ENCODE peak calls at places on chromosome 21, in seven cellular contexts. D is HCT116, Z is WTC11, V is NB4, S is A549, Y is HepG2, L is K562. E is an unnamed sample.

GRCh38 chr21:41283211-41283818 is 33.3 kb upstream of the FAM3B start:
- DNase-seq in D (peak), Z (peak), V (peak), S (peak), Y (peak), L (peak), E (peak)

GRCh38 chr21:31988492-31989285 is 115.9 kb downstream of the HUNK start:
- DNase-seq in D (no peak), Z (no peak), V (peak), S (no peak), Y (no peak), L (no peak), E (no peak)

GRCh38 chr21:34923626-34924025 is 125.5 kb downstream of the RUNX1 start:
- DNase-seq in D (no peak), Z (no peak), V (no peak), S (no peak), Y (no peak), L (no peak), E (no peak)

GRCh38 chr21:33234618-33235520 is 5.1 kb downstream of the IFNAR2 start:
- DNase-seq in D (no peak), Z (no peak), V (no peak), S (no peak), Y (no peak), L (peak), E (no peak)

GRCh38 chr21:33070921-33071877 is 1.3 kb downstream of the OLIG1 start:
- DNase-seq in D (no peak), Z (peak), V (peak), S (peak), Y (no peak), L (no peak), E (peak)

GRCh38 chr21:42161401-42161956 is 57.5 kb upstream of the ABCG1 start:
- DNase-seq in D (no peak), Z (no peak), V (peak), S (no peak), Y (no peak), L (no peak), E (no peak)

GRCh38 chr21:31142600-31142999 is 104.3 kb upstream of the KRTAP19-8 start:
- DNase-seq in D (no peak), Z (no peak), V (peak), S (no peak), Y (no peak), L (no peak), E (peak)

GRCh38 chr21:24716306-24716918 is 890.9 kb downstream of the MRPL39 start:
- DNase-seq in D (no peak), Z (no peak), V (no peak), S (no peak), Y (no peak), L (no peak), E (no peak)

GRCh38 chr21:16241500-16241963 is 511.8 kb downstream of the USP25 start:
- DNase-seq in D (no peak), Z (peak), V (no peak), S (peak), Y (no peak), L (no peak), E (no peak)

GRCh38 chr21:31293986-31294385 is 50.1 kb downstream of the TIAM1 start:
- DNase-seq in D (peak), Z (no peak), V (no peak), S (peak), Y (no peak), L (no peak), E (no peak)

GRCh38 chr21:34987673-34988072 is 61.4 kb downstream of the RUNX1 start:
- DNase-seq in D (no peak), Z (no peak), V (no peak), S (no peak), Y (no peak), L (no peak), E (no peak)

GRCh38 chr21:42220138-42220701 is 1.3 kb downstream of the ABCG1 start:
- DNase-seq in D (no peak), Z (no peak), V (no peak), S (peak), Y (peak), L (peak), E (peak)

GRCh38 chr21:16037386-16037785 is 307.6 kb downstream of the USP25 start:
- DNase-seq in D (no peak), Z (no peak), V (no peak), S (no peak), Y (no peak), L (no peak), E (no peak)

GRCh38 chr21:42365770-42366169 is 565 bp downstream of the TFF1 start:
- DNase-seq in D (no peak), Z (no peak), V (no peak), S (no peak), Y (no peak), L (no peak), E (no peak)

GRCh38 chr21:22351076-22351475 is 1352.9 kb downstream of the NCAM2 start:
- DNase-seq in D (no peak), Z (no peak), V (no peak), S (no peak), Y (no peak), L (no peak), E (no peak)

DNA sequence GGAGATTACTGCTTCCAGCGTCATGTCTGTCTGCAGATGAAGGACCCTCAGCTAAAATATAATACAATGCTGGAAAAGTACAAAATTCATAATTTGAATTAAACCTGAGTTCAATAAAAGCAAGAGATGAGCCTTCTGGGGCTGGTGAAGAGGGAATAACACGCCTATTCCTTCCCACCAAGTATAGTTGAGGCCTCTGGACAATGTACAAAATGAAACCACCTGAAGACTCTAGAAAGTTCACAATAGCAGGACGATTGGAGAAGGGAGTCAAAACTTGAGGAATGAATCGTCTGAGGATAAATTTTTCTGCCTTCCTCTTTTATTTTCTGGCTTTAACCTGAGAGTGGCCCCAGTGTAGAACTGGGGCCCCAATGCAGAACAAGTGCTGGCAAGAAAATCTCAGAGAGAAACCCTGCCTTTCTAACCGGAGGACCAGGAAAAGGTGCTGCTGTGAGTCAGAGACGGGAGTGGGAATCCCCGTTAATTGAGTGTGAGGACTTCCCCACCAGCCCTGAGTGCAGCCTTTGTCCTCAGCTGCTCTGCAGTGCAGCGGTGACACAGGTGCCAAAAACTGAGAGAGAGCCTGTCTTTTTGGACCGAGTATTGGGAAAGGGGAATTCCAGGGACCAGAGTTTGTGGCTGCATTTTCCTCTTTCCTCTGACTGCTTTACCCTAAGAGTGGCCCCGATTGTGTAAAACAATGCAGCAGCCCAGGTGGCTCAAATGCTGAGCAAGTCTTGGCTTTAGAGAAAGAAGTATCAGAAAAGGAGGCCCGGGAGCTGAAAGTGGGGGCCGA is 264.9 kb downstream of the DYRK1A start:
- DNase-seq in D (no peak), Z (peak), V (no peak), S (peak), Y (no peak), L (no peak), E (no peak)
- TF ChIP-seq MAX in D (no peak), Z (no peak), V (no peak), S (no peak), Y (no peak), L (no peak), E (no peak)

GRCh38 chr21:45482899-45483821 is 59.1 kb downstream of the SLC19A1 start:
- DNase-seq in D (no peak), Z (no peak), V (peak), S (no peak), Y (no peak), L (peak), E (no peak)
- TF ChIP-seq MAX in D (no peak), Z (no peak), V (no peak), S (no peak), Y (no peak), L (no peak), E (no peak)

DNA sequence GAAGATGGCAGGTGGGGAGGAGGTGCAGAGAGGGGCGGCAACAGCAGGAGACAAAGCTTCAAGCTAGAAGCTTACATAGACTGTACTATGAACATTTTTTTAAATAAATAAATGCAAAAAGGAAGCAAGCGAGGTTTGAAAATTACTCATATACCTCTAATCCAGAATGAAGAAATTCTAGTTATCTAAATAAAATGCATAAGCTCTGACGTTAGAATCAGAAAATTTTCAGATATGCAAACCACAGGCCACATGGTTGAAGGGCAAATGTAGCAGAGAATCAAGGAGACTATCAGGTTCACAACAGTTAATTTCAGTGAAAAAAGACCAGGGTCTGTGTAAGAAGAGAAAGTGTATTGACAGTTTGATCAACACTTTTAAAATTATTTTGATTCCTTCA is 54.8 kb downstream of the NRIP1 start:
- DNase-seq in D (no peak), Z (no peak), V (no peak), S (no peak), Y (no peak), L (no peak), E (no peak)
- TF ChIP-seq MAX in D (no peak), Z (no peak), V (no peak), S (no peak), Y (no peak), L (no peak), E (no peak)

DNA sequence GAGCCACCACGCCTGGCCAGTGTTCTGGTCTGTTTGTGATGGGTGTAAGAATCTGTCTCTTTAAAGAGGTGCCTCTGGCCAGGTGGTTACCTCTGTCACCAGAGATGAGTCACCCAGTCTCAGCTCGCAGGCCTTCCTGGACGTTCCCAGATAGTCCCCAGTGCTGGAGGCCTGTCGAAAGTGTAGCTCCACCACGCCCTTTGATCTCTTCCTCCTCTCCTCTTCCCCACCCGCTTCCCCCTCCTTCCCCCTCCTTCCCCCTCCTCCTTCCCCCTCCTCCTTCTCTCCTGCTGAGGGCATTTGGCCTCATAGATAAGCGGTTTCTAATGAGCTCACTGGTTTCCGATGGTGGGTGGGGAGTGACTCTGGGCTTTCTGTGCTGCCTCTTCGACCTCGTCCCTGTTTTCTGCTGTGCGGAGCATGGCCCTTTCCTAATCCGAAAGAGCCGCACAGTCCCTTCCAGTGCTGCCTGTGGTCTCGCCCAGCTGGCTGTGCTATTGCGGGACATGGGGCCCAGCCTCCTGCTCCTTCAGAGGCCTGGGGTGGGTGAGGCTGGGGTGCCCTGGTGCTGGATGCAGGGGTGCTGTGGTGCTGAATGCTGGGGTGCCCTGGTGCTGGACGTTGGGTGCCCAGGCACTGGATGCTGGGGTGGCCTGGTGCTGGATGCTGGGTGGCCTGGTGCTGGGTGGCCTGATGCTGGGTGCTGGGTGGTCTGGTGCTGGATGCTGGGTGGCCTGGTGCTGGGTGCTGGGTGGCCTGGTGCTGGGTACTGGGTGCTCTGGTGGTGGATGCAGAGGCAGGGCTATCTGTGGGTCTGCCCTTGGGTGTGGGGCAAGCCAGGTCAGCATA is 19.2 kb downstream of the AGPAT3 start:
- DNase-seq in D (peak), Z (no peak), V (peak), S (peak), Y (peak), L (peak), E (peak)
- TF ChIP-seq MAX in D (no peak), Z (no peak), V (no peak), S (no peak), Y (no peak), L (no peak), E (no peak)

GRCh38 chr21:28375708-28376385 is 616.8 kb downstream of the LTN1 start:
- DNase-seq in D (no peak), Z (no peak), V (no peak), S (no peak), Y (no peak), L (no peak), E (no peak)
- TF ChIP-seq MAX in D (no peak), Z (no peak), V (no peak), S (no peak), Y (no peak), L (no peak), E (no peak)

GRCh38 chr21:45934071-45934470 is 47.5 kb upstream of the COL6A1 start:
- DNase-seq in D (no peak), Z (no peak), V (no peak), S (no peak), Y (no peak), L (no peak), E (no peak)

GRCh38 chr21:45934570-45934969 is 47.0 kb upstream of the COL6A1 start:
- DNase-seq in D (no peak), Z (no peak), V (no peak), S (no peak), Y (no peak), L (no peak), E (no peak)

GRCh38 chr21:45932922-45933502 is 48.6 kb upstream of the COL6A1 start:
- DNase-seq in D (no peak), Z (no peak), V (no peak), S (no peak), Y (no peak), L (no peak), E (no peak)

GRCh38 chr21:45937721-45938452 is 43.7 kb upstream of the COL6A1 start:
- DNase-seq in D (no peak), Z (no peak), V (no peak), S (no peak), Y (no peak), L (no peak), E (no peak)

DNA sequence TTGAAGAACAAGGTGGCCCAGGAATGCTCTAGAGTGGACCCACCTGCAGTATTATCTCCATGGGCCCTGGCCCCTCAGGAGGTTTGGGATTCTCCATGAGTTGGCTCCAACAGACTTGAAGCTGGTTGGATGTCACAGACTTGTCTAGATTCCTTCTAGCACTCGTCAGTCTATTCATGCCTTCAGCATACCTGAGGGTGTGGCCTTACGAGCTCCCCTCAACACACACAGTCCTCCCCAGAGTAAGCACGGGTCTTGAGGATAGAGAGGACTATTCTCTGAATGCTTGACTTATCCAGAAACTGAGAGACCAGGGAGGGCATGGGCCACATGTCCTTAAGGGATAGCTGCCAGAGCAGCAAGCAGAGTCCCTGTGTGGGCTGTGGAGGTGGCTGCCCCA is 45.9 kb upstream of the COL6A1 start:
- DNase-seq in D (no peak), Z (no peak), V (no peak), S (no peak), Y (no peak), L (no peak), E (no peak)
- TF ChIP-seq MAX in D (no peak), Z (no peak), V (no peak), S (no peak), Y (no peak), L (no peak), E (no peak)

GRCh38 chr21:43372663-43373386 is 54.1 kb downstream of the SIK1 start:
- DNase-seq in D (no peak), Z (no peak), V (no peak), S (no peak), Y (no peak), L (no peak), E (no peak)
- TF ChIP-seq MAX in D (no peak), Z (no peak), V (no peak), S (no peak), Y (no peak), L (no peak), E (no peak)

GRCh38 chr21:45865106-45865835 is 116.3 kb upstream of the COL6A1 start:
- DNase-seq in D (no peak), Z (no peak), V (no peak), S (no peak), Y (no peak), L (no peak), E (no peak)
- TF ChIP-seq MAX in D (no peak), Z (no peak), V (no peak), S (no peak), Y (no peak), L (no peak), E (peak)

GRCh38 chr21:36709868-36710728 is 11.2 kb downstream of the SIM2 start:
- DNase-seq in D (no peak), Z (peak), V (no peak), S (no peak), Y (no peak), L (no peak), E (no peak)
- TF ChIP-seq MAX in D (no peak), Z (no peak), V (no peak), S (no peak), Y (no peak), L (no peak), E (no peak)

GRCh38 chr21:27571706-27572105 is 604.8 kb upstream of the ADAMTS5 start:
- DNase-seq in D (no peak), Z (no peak), V (no peak), S (no peak), Y (no peak), L (no peak), E (no peak)

GRCh38 chr21:27572681-27573080 is 605.8 kb upstream of the ADAMTS5 start:
- DNase-seq in D (no peak), Z (no peak), V (no peak), S (no peak), Y (no peak), L (no peak), E (no peak)

GRCh38 chr21:27569091-27569490 is 602.2 kb upstream of the ADAMTS5 start:
- DNase-seq in D (no peak), Z (no peak), V (no peak), S (no peak), Y (no peak), L (no peak), E (no peak)

GRCh38 chr21:27570306-27570868 is 603.5 kb upstream of the ADAMTS5 start:
- DNase-seq in D (no peak), Z (no peak), V (no peak), S (no peak), Y (no peak), L (no peak), E (no peak)

DNA sequence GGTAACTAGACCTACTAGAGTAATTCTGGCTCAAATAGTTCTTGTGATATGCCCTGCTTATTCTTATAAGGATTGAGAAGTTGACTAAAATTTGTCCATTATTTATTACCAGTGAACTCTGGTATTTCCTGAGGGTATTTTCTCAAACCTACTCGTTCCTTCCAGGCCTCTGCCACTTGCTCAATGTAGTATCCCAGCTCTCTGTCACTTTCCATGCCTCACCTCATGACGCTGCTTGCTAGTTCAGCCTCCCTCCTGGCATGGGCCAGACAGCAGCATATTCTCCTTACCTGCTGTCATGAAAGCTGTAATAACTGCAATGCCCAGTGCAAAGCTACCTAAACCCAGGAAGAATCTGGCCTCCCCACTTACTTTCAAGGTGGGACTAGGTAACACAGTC is 602.9 kb upstream of the ADAMTS5 start:
- DNase-seq in D (no peak), Z (no peak), V (no peak), S (no peak), Y (no peak), L (no peak), E (no peak)
- TF ChIP-seq MAX in D (no peak), Z (no peak), V (no peak), S (no peak), Y (no peak), L (no peak), E (no peak)

E was measured in SK-N-SH.